ENCODE peak calls at places on chromosomes 2 and 18, in eight cellular contexts. V is spleen; A is fibroblast of pulmonary artery; L is progenitor cell of endocrine pancreas; Y is adrenal gland; I is A549; F is CD8-positive, alpha-beta T cell; H is IMR-90. X is an unnamed sample.

GRCh38 chr2:216081487-216082387 is at the start of the genes PECR and TMEM169:
- DNase-seq in F (peak), L (peak), A (peak), H (peak), I (peak), V (peak), Y (peak), X (peak)

GRCh38 chr2:64646007-64646880 is 7.5 kb downstream of the SERTAD2 start:
- DNase-seq in L (peak), I (peak), F (peak), Y (peak), H (peak), A (peak), V (peak), X (peak)

GRCh38 chr2:11499081-11499743 is 33.3 kb upstream of the E2F6 start:
- DNase-seq in H (no peak), A (no peak), V (no peak), Y (no peak), L (peak), I (no peak), F (no peak), X (no peak)

GRCh38 chr2:187994464-187995331 is 297.0 kb upstream of the GULP1 start:
- DNase-seq in H (peak), I (no peak), A (peak), L (no peak), F (no peak), Y (no peak), V (peak), X (no peak)

GRCh38 chr18:79495591-79496071 is 99.9 kb downstream of the NFATC1 start:
- DNase-seq in V (peak), L (no peak), A (no peak), Y (no peak), H (no peak), F (no peak), I (no peak), X (no peak)

GRCh38 chr2:96090181-96090500 is 26.2 kb downstream of the ADRA2B start:
- DNase-seq in V (peak), L (peak), F (no peak), A (no peak), I (no peak), Y (no peak), H (no peak), X (peak)

GRCh38 chr2:214985619-214986018 is 152.8 kb downstream of the ABCA12 start:
- DNase-seq in F (no peak), A (no peak), Y (no peak), I (no peak), V (no peak), L (no peak), H (no peak), X (no peak)

GRCh38 chr2:36413218-36413617 is 57.6 kb downstream of the CRIM1 start:
- DNase-seq in H (peak), A (peak), I (no peak), F (no peak), V (no peak), L (no peak), Y (peak), X (no peak)

GRCh38 chr18:60446821-60447220 is 74.2 kb upstream of the MC4R start:
- DNase-seq in V (peak), I (no peak), L (no peak), A (no peak), F (no peak), Y (no peak), H (no peak), X (no peak)

GRCh38 chr2:75432761-75433361 is 127.9 kb downstream of the EVA1A start:
- DNase-seq in H (peak), F (no peak), I (no peak), V (peak), A (no peak), L (no peak), Y (no peak), X (no peak)

GRCh38 chr2:128301021-128301420 is 17.6 kb downstream of the HS6ST1 start:
- DNase-seq in A (no peak), V (no peak), L (no peak), I (no peak), H (no peak), F (no peak), Y (no peak), X (no peak)

GRCh38 chr2:236659758-236660150 is 90.1 kb downstream of the ACKR3 start:
- DNase-seq in Y (no peak), L (no peak), F (no peak), A (peak), H (peak), V (no peak), I (peak), X (no peak)

GRCh38 chr2:30500699-30501098 is 53.7 kb downstream of the LCLAT1 start:
- DNase-seq in A (no peak), I (no peak), L (no peak), V (no peak), F (no peak), H (no peak), Y (no peak), X (no peak)

GRCh38 chr18:10368456-10369453 is 85.7 kb upstream of the APCDD1 start:
- DNase-seq in A (no peak), V (no peak), H (no peak), Y (no peak), L (no peak), I (no peak), F (no peak), X (no peak)

GRCh38 chr2:36329251-36329650 is 26.3 kb upstream of the CRIM1 start:
- DNase-seq in L (no peak), I (no peak), V (no peak), H (peak), Y (no peak), F (no peak), A (no peak), X (no peak)

GRCh38 chr2:238850096-238850495 is 2.2 kb downstream of the TWIST2 start:
- DNase-seq in L (no peak), Y (no peak), A (peak), I (no peak), V (no peak), F (no peak), H (peak), X (no peak)

GRCh38 chr2:28681216-28681981 is 70.2 kb upstream of the PPP1CB start:
- DNase-seq in L (no peak), F (peak), I (no peak), A (peak), Y (no peak), H (peak), V (no peak), X (peak)

GRCh38 chr2:176561706-176562105 is 292.5 kb downstream of the MTX2 start:
- DNase-seq in F (no peak), H (peak), Y (no peak), L (no peak), A (peak), V (no peak), I (peak), X (no peak)

GRCh38 chr2:218252509-218253247 is 8.1 kb upstream of the GPBAR1 start:
- DNase-seq in Y (no peak), I (no peak), H (peak), F (no peak), A (no peak), L (no peak), V (no peak), X (no peak)

GRCh38 chr2:3743951-3744555 is 40.7 kb downstream of the DCDC2C start:
- DNase-seq in A (no peak), H (no peak), Y (no peak), I (no peak), F (no peak), L (no peak), V (no peak), X (no peak)

GRCh38 chr2:98807221-98807620 is 76.3 kb upstream of the MGAT4A start:
- DNase-seq in A (no peak), L (no peak), F (no peak), I (no peak), H (no peak), V (no peak), Y (no peak), X (no peak)

GRCh38 chr2:108200569-108200968 is 39.2 kb upstream of the SULT1C3 start:
- DNase-seq in I (no peak), F (no peak), V (no peak), L (no peak), H (no peak), A (no peak), Y (no peak), X (no peak)

GRCh38 chr2:96329416-96329815 is 4.3 kb downstream of the ITPRIPL1 start:
- DNase-seq in L (no peak), I (no peak), A (peak), V (no peak), F (no peak), H (peak), Y (peak), X (no peak)

GRCh38 chr18:13811993-13812392 is 12.0 kb upstream of the MC5R start:
- DNase-seq in I (peak), H (no peak), V (no peak), Y (no peak), L (no peak), F (no peak), A (no peak), X (no peak)
- TF ChIP-seq CTCF in I (no peak), H (peak), V (no peak), Y (no peak), L (peak), F (no peak), A (no peak), X (no peak)

GRCh38 chr2:70975237-70975636 is 3.2 kb upstream of the ANKRD53 start:
- DNase-seq in Y (no peak), V (peak), H (no peak), L (no peak), F (no peak), I (no peak), A (no peak), X (no peak)
- TF ChIP-seq CTCF in Y (no peak), V (no peak), H (no peak), L (no peak), F (no peak), I (no peak), A (no peak), X (no peak)

DNA sequence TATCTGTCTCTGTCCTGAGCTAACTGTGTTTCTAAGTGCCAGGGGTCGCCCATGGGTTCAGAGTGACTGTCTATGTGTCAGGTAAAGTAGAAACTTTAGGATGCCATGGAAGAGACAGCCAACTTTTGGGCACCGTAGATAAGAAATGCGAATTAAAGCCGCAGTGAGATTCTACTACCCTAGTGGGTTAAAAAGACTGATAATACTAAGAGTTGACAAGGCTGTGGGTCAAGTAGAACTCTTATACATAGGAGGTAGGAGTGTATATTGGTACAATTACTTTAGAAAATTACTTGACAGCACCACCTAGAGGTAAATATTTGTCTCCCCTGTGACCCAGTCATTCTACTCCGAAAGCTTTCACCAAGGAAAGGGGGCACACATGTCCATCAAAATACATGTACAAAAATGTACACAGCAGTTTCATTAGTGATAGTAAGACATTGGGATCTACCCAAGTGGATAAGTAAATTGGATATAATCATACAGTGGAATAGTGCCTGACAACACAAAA is 371.3 kb downstream of the SLC4A3 start:
- DNase-seq in Y (no peak), A (no peak), L (no peak), V (no peak), H (no peak), I (no peak), F (no peak), X (no peak)
- TF ChIP-seq CTCF in Y (no peak), A (peak), L (no peak), V (no peak), H (no peak), I (no peak), F (no peak), X (no peak)

GRCh38 chr2:162716122-162716521 is 122.4 kb downstream of the KCNH7 start:
- DNase-seq in L (no peak), I (no peak), F (no peak), V (no peak), H (no peak), Y (no peak), A (no peak), X (no peak)

DNA sequence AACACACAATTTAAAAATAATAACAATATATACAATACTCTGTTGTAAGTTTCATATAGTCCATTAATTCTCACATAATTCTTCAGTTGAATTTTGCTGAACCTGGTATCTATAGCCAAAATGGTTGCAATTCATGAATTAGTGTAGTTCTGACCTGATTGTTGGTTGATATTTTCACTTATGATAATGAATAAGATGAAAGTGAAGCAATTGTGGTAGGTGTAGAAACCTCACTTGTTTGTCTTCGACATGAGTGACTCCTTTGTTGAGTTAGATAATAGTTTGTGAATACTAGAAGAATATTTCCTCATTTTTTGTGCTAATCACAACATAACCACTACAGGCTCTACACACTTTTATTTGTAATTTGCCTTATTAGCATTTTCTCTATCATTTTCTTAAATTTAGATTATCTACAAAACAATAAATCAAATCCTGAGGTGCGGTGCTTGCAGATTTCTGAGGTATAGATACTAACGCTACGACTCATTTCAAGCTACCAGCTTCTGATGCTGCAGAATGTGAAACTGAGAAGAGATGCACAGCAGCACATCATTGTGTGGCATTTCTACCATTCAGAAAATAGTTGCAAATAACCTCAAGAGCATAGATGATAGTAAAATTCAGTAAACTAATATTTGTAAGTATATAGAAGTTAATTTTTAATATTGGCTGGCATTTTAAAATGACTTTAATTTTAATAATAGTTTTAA is 117.9 kb downstream of the KCNH7 start:
- DNase-seq in F (no peak), Y (no peak), I (no peak), A (no peak), H (no peak), L (no peak), V (no peak), X (no peak)
- TF ChIP-seq CTCF in F (no peak), Y (no peak), I (no peak), A (no peak), H (no peak), L (no peak), V (no peak), X (no peak)

DNA sequence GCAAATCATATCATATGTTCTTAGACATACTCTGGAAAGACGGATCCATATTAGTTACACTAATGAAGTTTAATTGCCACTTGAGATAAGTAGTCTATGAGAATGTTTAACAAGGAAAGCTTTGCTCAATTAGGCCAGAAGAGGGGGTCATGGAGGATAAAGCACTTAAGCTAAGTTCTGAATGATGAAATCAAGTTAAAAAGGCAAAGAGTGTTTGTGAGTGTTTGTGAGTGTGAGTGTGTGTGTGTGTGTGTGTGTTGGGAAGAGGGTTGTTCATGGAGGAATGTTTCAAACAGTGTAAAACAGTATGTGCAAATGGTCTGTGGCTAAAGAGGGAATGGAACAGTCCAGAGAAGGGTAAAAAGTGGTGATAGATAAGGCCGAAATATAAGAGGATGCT is 360.9 kb downstream of the ERBB4 start:
- DNase-seq in A (peak), V (no peak), F (no peak), Y (no peak), L (no peak), I (no peak), H (peak), X (no peak)
- TF ChIP-seq CTCF in A (peak), V (no peak), F (no peak), Y (no peak), L (no peak), I (no peak), H (no peak), X (no peak)

GRCh38 chr2:167966367-167966766 is 281.0 kb downstream of the STK39 start:
- DNase-seq in F (no peak), A (no peak), H (no peak), I (no peak), V (no peak), L (no peak), Y (no peak), X (no peak)

GRCh38 chr2:167964650-167965404 is 282.6 kb downstream of the STK39 start:
- DNase-seq in L (no peak), Y (no peak), H (peak), A (peak), V (no peak), F (no peak), I (no peak), X (no peak)

GRCh38 chr2:167965907-167966306 is 281.5 kb downstream of the STK39 start:
- DNase-seq in H (no peak), A (no peak), F (no peak), I (no peak), Y (no peak), L (no peak), V (no peak), X (no peak)

GRCh38 chr2:167962436-167963226 is 284.8 kb downstream of the STK39 start:
- DNase-seq in I (no peak), Y (no peak), H (no peak), A (no peak), L (no peak), V (no peak), F (no peak), X (no peak)

DNA sequence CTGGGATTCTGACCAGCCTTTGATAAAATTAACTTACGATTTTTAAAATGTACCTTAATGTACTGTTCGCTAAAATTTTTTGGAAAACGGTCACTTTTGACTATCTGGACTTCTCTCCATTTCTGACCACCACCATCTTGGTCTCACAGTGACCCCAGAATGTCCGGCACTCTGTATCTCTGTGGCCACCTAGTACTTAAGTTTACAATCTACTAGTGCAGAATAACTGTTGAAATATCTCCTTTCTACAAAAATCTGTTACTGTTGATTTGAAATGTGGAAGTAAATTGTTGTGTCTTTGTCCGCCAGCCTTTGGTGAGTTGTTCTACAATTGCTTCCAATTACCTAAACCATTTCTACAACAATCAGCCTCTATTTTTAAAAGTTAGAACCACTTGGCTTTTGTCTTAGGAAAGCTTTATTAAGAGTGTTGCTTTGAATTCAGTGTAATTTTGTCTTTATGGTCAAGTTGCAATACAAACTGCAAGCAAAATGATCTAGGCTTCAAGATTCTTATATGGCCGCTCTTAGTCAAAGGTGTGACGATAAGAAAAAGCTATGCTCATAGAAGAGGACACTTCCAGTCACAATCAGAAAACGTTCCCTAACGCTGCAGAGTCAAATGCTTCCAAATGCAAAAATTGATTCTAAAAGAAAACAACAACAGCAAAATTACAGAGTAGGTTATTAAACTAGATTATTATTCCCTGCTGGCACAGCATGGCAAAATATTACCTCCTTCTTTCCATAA is 283.3 kb downstream of the STK39 start:
- DNase-seq in H (no peak), Y (no peak), F (no peak), I (no peak), V (no peak), L (no peak), A (no peak), X (no peak)
- TF ChIP-seq CTCF in H (no peak), Y (no peak), F (no peak), I (no peak), V (no peak), L (no peak), A (no peak), X (no peak)

GRCh38 chr2:137942785-137943034 is 21.6 kb upstream of the HNMT start:
- DNase-seq in A (no peak), H (no peak), V (no peak), F (no peak), L (no peak), I (peak), Y (no peak), X (no peak)

GRCh38 chr2:137945229-137945628 is 19.0 kb upstream of the HNMT start:
- DNase-seq in H (no peak), L (no peak), V (no peak), A (no peak), Y (no peak), I (no peak), F (no peak), X (no peak)

GRCh38 chr2:137943035-137943830 is 21.0 kb upstream of the HNMT start:
- DNase-seq in A (no peak), H (no peak), V (no peak), F (no peak), Y (no peak), L (no peak), I (peak), X (no peak)

GRCh38 chr2:137944714-137945113 is 19.6 kb upstream of the HNMT start:
- DNase-seq in V (no peak), L (no peak), Y (no peak), F (no peak), I (peak), H (no peak), A (no peak), X (no peak)

GRCh38 chr2:137943948-137944347 is 20.3 kb upstream of the HNMT start:
- DNase-seq in A (no peak), F (no peak), L (no peak), V (no peak), I (no peak), H (no peak), Y (no peak), X (no peak)
- TF ChIP-seq CTCF in A (no peak), F (no peak), L (no peak), V (no peak), I (no peak), H (no peak), Y (no peak), X (no peak)

X was measured in natural killer cell.